ENCODE peak calls at places on chromosomes 7 and 10, in five cellular contexts. J is tibial artery, U is endothelial cell, A is fibroblast of mammary gland, R is Peyer's patch. D is an unnamed sample.

GRCh38 chr7:22375359-22376048 is 18.6 kb upstream of the RAPGEF5 start:
- DNase-seq in J (no peak), A (peak; percentile 16), U (no peak), R (no peak), D (peak; percentile 76)

GRCh38 chr7:128164955-128165670 is 76.0 kb upstream of the LEP start:
- DNase-seq in J (no peak), U (no peak), R (no peak), A (no peak), D (no peak)

GRCh38 chr10:77179015-77179695 is 458.5 kb downstream of the KCNMA1 start:
- DNase-seq in U (no peak), J (peak; percentile 85), A (peak; percentile 95), R (no peak), D (peak; percentile 85)

GRCh38 chr7:23941551-23941950 is 231.5 kb downstream of the STK31 start:
- DNase-seq in A (no peak), U (no peak), R (no peak), J (no peak), D (peak; percentile 54)

GRCh38 chr7:23184709-23185354 is 3.0 kb downstream of the NUP42 start:
- DNase-seq in A (peak; percentile 68), R (no peak), J (no peak), U (peak; percentile 64), D (peak; percentile 69)

GRCh38 chr10:28668363-28669226 is 8.7 kb upstream of the BAMBI start:
- DNase-seq in A (no peak), J (peak; percentile 76), U (peak; percentile 39), R (peak; percentile 53), D (peak; percentile 69)

GRCh38 chr10:86936661-86937501 is 20.5 kb downstream of the MMRN2 start:
- DNase-seq in R (no peak), U (no peak), J (no peak), A (peak; percentile 60), D (peak; percentile 28)

GRCh38 chr10:55374917-55375316 is 573.9 kb upstream of the PCDH15 start:
- DNase-seq in U (no peak), J (no peak), A (peak; percentile 20), R (no peak), D (no peak)

GRCh38 chr10:5938291-5938690 is 39.1 kb downstream of the IL15RA start:
- DNase-seq in A (no peak), U (no peak), J (no peak), R (no peak), D (no peak)

GRCh38 chr10:68385740-68386139 is 21.3 kb downstream of the RUFY2 start:
- DNase-seq in J (no peak), A (no peak), U (no peak), R (no peak), D (no peak)

GRCh38 chr10:8060010-8060703 is 5.7 kb downstream of the GATA3 start:
- DNase-seq in R (no peak), U (no peak), A (no peak), J (no peak), D (no peak)

GRCh38 chr10:123240776-123241175 is 86.6 kb downstream of the BUB3 start:
- DNase-seq in U (no peak), A (no peak), R (no peak), J (no peak), D (no peak)

GRCh38 chr7:42097756-42098155 is 139.3 kb downstream of the GLI3 start:
- DNase-seq in U (no peak), A (peak; percentile 96), J (no peak), R (no peak), D (peak; percentile 96)

GRCh38 chr10:51344371-51344770 is 270.1 kb downstream of the PRKG1 start:
- DNase-seq in R (no peak), A (peak; percentile 25), J (no peak), U (no peak), D (peak; percentile 5)

GRCh38 chr10:115711306-115711705 is 561.7 kb downstream of the GFRA1 start:
- DNase-seq in A (no peak), J (no peak), R (no peak), U (no peak), D (no peak)

GRCh38 chr7:42372498-42372897 is 135.5 kb upstream of the GLI3 start:
- DNase-seq in U (no peak), A (no peak), J (no peak), R (no peak), D (no peak)

GRCh38 chr7:148093375-148094166 is 497.0 kb upstream of the C7orf33 start:
- DNase-seq in J (no peak), U (no peak), R (no peak), A (no peak), D (no peak)

GRCh38 chr10:78774999-78775711 is 293.6 kb upstream of the ZMIZ1 start:
- DNase-seq in J (peak; percentile 73), U (no peak), A (peak; percentile 14), R (no peak), D (no peak)

GRCh38 chr10:113585949-113586348 is 33.1 kb downstream of the HABP2 start:
- DNase-seq in A (peak; percentile 22), U (no peak), R (no peak), J (no peak), D (no peak)

GRCh38 chr10:3813986-3814831 is 29.2 kb upstream of the KLF6 start:
- DNase-seq in R (no peak), A (peak; percentile 64), J (peak; percentile 10), U (no peak), D (peak; percentile 51)

GRCh38 chr7:65840446-65840845 is 32.4 kb upstream of the VKORC1L1 start:
- DNase-seq in U (no peak), J (no peak), R (no peak), A (peak; percentile 62), D (peak; percentile 64)
- TF ChIP-seq CTCF in U (no peak), J (no peak), R (no peak), A (peak; percentile 55), D (peak; percentile 58)

GRCh38 chr7:2517004-2517403 is 2.6 kb upstream of the LFNG start:
- DNase-seq in A (peak; percentile 88), U (no peak), R (no peak), J (no peak), D (peak; percentile 69)
- TF ChIP-seq CTCF in A (no peak), U (no peak), R (no peak), J (no peak), D (no peak)

GRCh38 chr10:72334832-72335393 is 19.8 kb downstream of the DNAJB12 start:
- DNase-seq in J (peak; percentile 98), A (peak; percentile 99), R (peak; percentile 71), U (no peak), D (peak; percentile 66)
- TF ChIP-seq CTCF in J (no peak), A (peak; percentile 23), R (no peak), U (no peak), D (no peak)

DNA sequence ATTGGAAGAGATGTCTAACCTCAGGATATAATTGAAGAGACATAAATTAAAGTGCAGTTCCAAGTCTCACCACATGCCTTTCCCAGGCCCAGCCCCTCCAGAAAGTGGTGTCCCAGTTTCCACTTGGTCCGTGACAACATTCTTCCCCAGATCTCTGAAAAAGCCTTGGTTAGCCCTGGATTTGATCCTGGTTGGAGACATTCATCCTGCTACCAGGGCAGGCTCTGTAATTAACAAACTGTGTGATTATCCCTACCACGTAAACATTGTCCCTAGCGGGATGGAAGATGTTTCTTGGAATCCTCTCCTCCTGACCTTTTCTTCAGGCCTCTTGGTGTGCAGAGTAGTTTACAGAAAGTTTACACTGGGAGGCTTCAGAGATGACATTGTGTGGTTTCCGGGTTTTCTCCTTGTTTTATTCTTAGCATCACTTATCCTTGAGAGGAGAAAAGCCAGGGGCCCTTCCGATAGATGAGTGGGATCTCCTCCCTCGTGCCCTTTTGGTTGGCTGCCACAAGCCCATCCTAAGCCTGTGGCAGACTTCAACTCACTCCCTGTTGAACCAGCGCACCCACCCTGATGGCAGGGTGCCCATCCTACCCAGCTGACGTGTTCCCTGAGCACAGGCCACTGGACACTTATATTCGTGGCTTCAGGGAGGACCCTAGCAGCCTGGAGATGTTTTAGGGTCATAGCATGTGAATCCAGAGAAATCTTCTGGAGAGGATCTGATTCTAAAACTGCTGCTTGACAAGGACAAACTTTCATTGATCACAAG is 83.9 kb downstream of the COL13A1 start:
- DNase-seq in A (no peak), U (no peak), J (no peak), R (no peak), D (no peak)
- TF ChIP-seq CTCF in A (peak; percentile 42), U (peak; percentile 88), J (peak; percentile 15), R (peak; percentile 42), D (peak; percentile 53)

GRCh38 chr7:153588596-153588995 is 463.6 kb upstream of the DPP6 start:
- DNase-seq in U (no peak), A (no peak), R (no peak), J (no peak), D (no peak)

GRCh38 chr7:153581415-153581814 is 470.8 kb upstream of the DPP6 start:
- DNase-seq in J (no peak), R (no peak), A (no peak), U (no peak), D (no peak)

GRCh38 chr7:153584132-153584531 is 468.1 kb upstream of the DPP6 start:
- DNase-seq in A (no peak), R (no peak), U (no peak), J (no peak), D (no peak)
- TF ChIP-seq CTCF in A (no peak), R (no peak), U (no peak), J (no peak), D (no peak)

GRCh38 chr7:155809947-155810606 is 2.2 kb downstream of the SHH start:
- DNase-seq in U (no peak), J (no peak), R (no peak), A (no peak), D (no peak)

GRCh38 chr7:155807805-155808550 is 4.3 kb downstream of the SHH start:
- DNase-seq in R (peak; percentile 81), J (no peak), A (no peak), U (no peak), D (no peak)

GRCh38 chr7:155808551-155809331 is 3.5 kb downstream of the SHH start:
- DNase-seq in R (peak; percentile 77), A (no peak), U (peak; percentile 47), J (no peak), D (no peak)

GRCh38 chr7:155810607-155811559 is 1.4 kb downstream of the SHH start:
- DNase-seq in J (no peak), U (no peak), A (no peak), R (no peak), D (no peak)

GRCh38 chr7:155809332-155809946 is 2.8 kb downstream of the SHH start:
- DNase-seq in A (no peak), J (no peak), U (no peak), R (no peak), D (no peak)
- TF ChIP-seq CTCF in A (no peak), J (no peak), U (no peak), R (no peak), D (no peak)

DNA sequence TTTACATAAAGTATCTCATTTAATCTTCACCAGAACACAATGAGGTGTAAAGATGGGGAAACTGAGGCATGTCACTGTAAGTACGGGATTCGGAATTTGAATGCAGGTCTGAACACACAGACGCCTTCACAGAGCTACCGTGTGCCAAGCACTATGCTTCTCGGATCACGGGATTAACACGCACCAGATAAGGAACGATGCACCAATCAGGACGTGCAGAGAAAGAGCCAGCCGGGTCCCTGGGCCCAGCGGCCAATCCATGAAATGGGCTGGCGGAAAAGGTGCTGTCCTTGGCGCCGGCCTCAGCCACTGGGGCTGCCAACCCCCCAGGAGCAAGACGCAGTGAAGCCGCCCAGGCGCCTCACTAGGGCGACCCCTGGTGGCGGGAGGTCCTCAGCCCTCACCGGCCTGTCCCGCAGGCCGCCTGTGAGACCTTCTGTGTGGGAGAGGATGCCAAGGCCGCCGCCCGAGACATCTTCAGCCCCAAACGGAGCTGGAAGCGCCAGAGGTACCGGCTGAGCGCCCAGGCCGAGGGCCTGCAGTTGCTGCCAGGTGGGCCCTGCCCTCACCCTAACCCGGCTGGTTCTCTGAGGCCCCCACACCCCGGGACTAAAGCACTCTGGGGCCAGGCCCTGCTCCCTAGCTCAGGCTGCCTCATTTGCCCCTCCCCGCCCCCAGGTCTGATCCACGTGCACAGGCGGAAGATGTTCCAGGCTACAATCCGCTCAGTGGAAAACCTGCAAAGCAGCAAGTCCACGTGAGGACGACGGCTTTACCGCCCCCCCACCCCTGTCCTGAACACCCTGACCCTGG is 15.6 kb downstream of the ATG9B start:
- DNase-seq in J (no peak), U (peak; percentile 70), A (peak; percentile 74), R (peak; percentile 82), D (peak; percentile 42)
- TF ChIP-seq CTCF in J (peak; percentile 61), U (peak; percentile 86), A (peak; percentile 72), R (peak; percentile 67), D (peak; percentile 60)